ENCODE peak calls at places on chromosomes 4 and X, in six cellular contexts. B, K, H, J, Q and T are unnamed samples.

GRCh38 chrX:40152706-40153334 is 55.1 kb upstream of the BCOR start:
- DNase-seq in B (no peak), K (no peak), H (peak; percentile 52), J (no peak), Q (no peak), T (no peak)

GRCh38 chr4:56139241-56139827 is 190.6 kb downstream of the CEP135 start:
- DNase-seq in B (no peak), K (no peak), H (no peak), J (no peak), Q (no peak), T (no peak)

GRCh38 chrX:11352296-11352741 is 59.1 kb downstream of the AMELX start:
- DNase-seq in B (no peak), K (no peak), H (no peak), J (peak; percentile 63), Q (no peak), T (no peak)

GRCh38 chrX:1400049-1400448 is 8.1 kb upstream of the SLC25A6 start:
- DNase-seq in B (no peak), K (peak; percentile 20), H (no peak), J (no peak), Q (no peak), T (no peak)

GRCh38 chrX:29233592-29234179 is 646.4 kb downstream of the IL1RAPL1 start:
- DNase-seq in B (no peak), K (no peak), H (no peak), J (no peak), Q (no peak), T (no peak)

GRCh38 chr4:186104895-186105720 is 604 bp downstream of the FAM149A start:
- DNase-seq in B (peak; percentile 14), K (no peak), H (peak; percentile 36), J (no peak), Q (no peak), T (peak; percentile 8)

GRCh38 chr4:73870260-73870659 is 1.1 kb downstream of the CXCL1 start:
- DNase-seq in B (no peak), K (no peak), H (peak; percentile 44), J (no peak), Q (no peak), T (no peak)

GRCh38 chr4:121519236-121519838 is 138.5 kb upstream of the QRFPR start:
- DNase-seq in B (no peak), K (no peak), H (no peak), J (no peak), Q (no peak), T (no peak)

GRCh38 chrX:129798888-129799287 is 19.1 kb downstream of the SASH3 start:
- DNase-seq in B (no peak), K (no peak), H (no peak), J (no peak), Q (no peak), T (no peak)

GRCh38 chr4:182922551-182923284 is 5.5 kb upstream of the DCTD start:
- DNase-seq in B (no peak), K (no peak), H (no peak), J (no peak), Q (no peak), T (no peak)

GRCh38 chr4:38509551-38509950 is 154.4 kb upstream of the KLF3 start:
- DNase-seq in B (no peak), K (peak; percentile 52), H (no peak), J (no peak), Q (no peak), T (no peak)

GRCh38 chr4:13540446-13541175 is 3.7 kb downstream of the NKX3-2 start:
- DNase-seq in B (no peak), K (no peak), H (no peak), J (no peak), Q (no peak), T (no peak)

GRCh38 chr4:166075599-166075998 is 202.6 kb downstream of the TLL1 start:
- DNase-seq in B (no peak), K (no peak), H (no peak), J (no peak), Q (no peak), T (no peak)

GRCh38 chrX:145715641-145716138 is 101.9 kb upstream of the SLITRK2 start:
- DNase-seq in B (no peak), K (no peak), H (no peak), J (no peak), Q (no peak), T (no peak)

GRCh38 chrX:145716226-145716625 is 101.4 kb upstream of the SLITRK2 start:
- DNase-seq in B (no peak), K (no peak), H (no peak), J (no peak), Q (no peak), T (no peak)
- H3K27ac ChIP-seq in B (no peak overlapping the region), K (no peak overlapping the region), H (no peak overlapping the region), J (no peak overlapping the region), Q (no peak overlapping the region), T (no peak overlapping the region)

GRCh38 chr4:70313736-70314135 is 21.0 kb upstream of the CABS1 start:
- DNase-seq in B (no peak), K (no peak), H (no peak), J (no peak), Q (no peak), T (no peak)

GRCh38 chr4:70315928-70316327 is 18.9 kb upstream of the CABS1 start:
- DNase-seq in B (peak; percentile 57), K (no peak), H (no peak), J (no peak), Q (no peak), T (no peak)
- TF ChIP-seq CTCF in B (peak; percentile 52), K (no peak), H (no peak), J (no peak), Q (peak; percentile 25), T (no peak)

GRCh38 chr4:109998867-109999303 is 86.2 kb downstream of the EGF start:
- DNase-seq in B (peak; percentile 78), K (no peak), H (no peak), J (peak; percentile 76), Q (no peak), T (peak; percentile 53)
- H3K27ac ChIP-seq in B (no peak overlapping the region), K (no peak overlapping the region), H (no peak overlapping the region), J (no peak overlapping the region), Q (no peak overlapping the region), T (no peak overlapping the region)

GRCh38 chr4:2734618-2735017 is 21.5 kb downstream of the TNIP2 start:
- DNase-seq in B (no peak), K (no peak), H (no peak), J (no peak), Q (no peak), T (no peak)
- TF ChIP-seq CTCF in B (no peak), K (no peak), H (no peak), J (no peak), Q (no peak), T (no peak)

GRCh38 chr4:149047368-149047767 is 605.2 kb upstream of the NR3C2 start:
- DNase-seq in B (no peak), K (no peak), H (no peak), J (no peak), Q (no peak), T (no peak)

GRCh38 chr4:149050840-149051239 is 608.6 kb upstream of the NR3C2 start:
- DNase-seq in B (no peak), K (no peak), H (no peak), J (no peak), Q (no peak), T (no peak)

GRCh38 chr4:149045731-149046130 is 603.5 kb upstream of the NR3C2 start:
- DNase-seq in B (no peak), K (no peak), H (no peak), J (no peak), Q (peak; percentile 18), T (no peak)

GRCh38 chr4:149048451-149049143 is 606.4 kb upstream of the NR3C2 start:
- DNase-seq in B (no peak), K (no peak), H (no peak), J (no peak), Q (no peak), T (no peak)
- H3K27ac ChIP-seq in B (no peak overlapping the region), K (no peak overlapping the region), H (no peak overlapping the region), J (no peak overlapping the region), Q (no peak overlapping the region), T (no peak overlapping the region)

GRCh38 chrX:74445099-74445498 is 23.8 kb downstream of the SLC16A2 start:
- DNase-seq in B (no peak), K (no peak), H (no peak), J (no peak), Q (no peak), T (no peak)
- TF ChIP-seq CTCF in B (no peak), K (no peak), H (no peak), J (no peak), Q (no peak), T (no peak)

GRCh38 chr4:16213107-16213506 is 13.2 kb downstream of the TAPT1 start:
- DNase-seq in B (no peak), K (no peak), H (no peak), J (no peak), Q (no peak), T (no peak)
- H3K27ac ChIP-seq in B (no peak overlapping the region), K (no peak overlapping the region), H (no peak overlapping the region), J (no peak overlapping the region), Q (no peak overlapping the region), T (no peak overlapping the region)